ENCODE peak calls at places on chromosomes 6 and 20, in five cellular contexts. O is astrocyte of the spinal cord; V is T-helper 2 cell treated with Interferon-gamma antibody and Interleukin-4, amounts not matched to agents 5 μg/mL and 100 μg/mL, for 36 hours; X is lower leg skin; H is EL. S is an unnamed sample.

GRCh38 chr20:58900292-58900931 is 47.9 kb downstream of the GNAS start:
- DNase-seq in O (no peak), V (no peak), H (no peak), X (no peak), S (no peak)

GRCh38 chr20:6632187-6632586 is 135.3 kb upstream of the BMP2 start:
- DNase-seq in H (no peak), X (peak), O (peak), V (no peak), S (no peak)

GRCh38 chr20:50610212-50610718 is 81.1 kb downstream of the RIPOR3 start:
- DNase-seq in V (no peak), H (no peak), O (no peak), X (no peak), S (peak)

GRCh38 chr20:38136421-38137245 is 28.4 kb downstream of the TGM2 start:
- DNase-seq in O (no peak), V (no peak), X (no peak), H (no peak), S (no peak)

GRCh38 chr20:45685896-45686295 is 15.9 kb upstream of the WFDC11 start:
- DNase-seq in V (no peak), O (no peak), X (no peak), H (peak), S (peak)

GRCh38 chr20:32922466-32922865 is 63.7 kb downstream of the EFCAB8 start:
- DNase-seq in V (no peak), H (no peak), X (peak), O (no peak), S (no peak)

GRCh38 chr6:133632206-133632605 is 256.7 kb upstream of the TCF21 start:
- DNase-seq in O (peak), X (no peak), V (no peak), H (peak), S (no peak)

GRCh38 chr20:40449974-40450616 is 238.9 kb downstream of the MAFB start:
- DNase-seq in H (no peak), X (no peak), O (no peak), V (no peak), S (no peak)

S was measured in T47D.